ENCODE peak calls at places on chromosome 20, in seven cellular contexts. One of them, this sample, is unnamed.

GRCh38 chr20:37528442-37529213 is 952 bp upstream of the BLCAP start:
- DNase-seq in right cardiac atrium: no peak
- DNase-seq in fibroblast of lung: peak; percentile 41
- DNase-seq in upper lobe of right lung: no peak
- DNase-seq in CD8-positive, alpha-beta memory T cell: no peak
- DNase-seq in HCT116: no peak
- DNase-seq in H9: no peak
- DNase-seq in this sample: no peak

GRCh38 chr20:23136893-23137745 is 51.0 kb upstream of the CD93 start:
- DNase-seq in fibroblast of lung: peak; percentile 39
- DNase-seq in HCT116: no peak
- DNase-seq in upper lobe of right lung: no peak
- DNase-seq in CD8-positive, alpha-beta memory T cell: no peak
- DNase-seq in H9: no peak
- DNase-seq in right cardiac atrium: no peak
- DNase-seq in this sample: peak; percentile 89

GRCh38 chr20:50850721-50851286 is 55.9 kb downstream of the BCAS4 start:
- DNase-seq in HCT116: no peak
- DNase-seq in right cardiac atrium: no peak
- DNase-seq in fibroblast of lung: no peak
- DNase-seq in CD8-positive, alpha-beta memory T cell: no peak
- DNase-seq in upper lobe of right lung: no peak
- DNase-seq in H9: peak; percentile 77
- DNase-seq in this sample: no peak

GRCh38 chr20:44552039-44552438 is 30.2 kb upstream of the SERINC3 start:
- DNase-seq in fibroblast of lung: no peak
- DNase-seq in HCT116: no peak
- DNase-seq in CD8-positive, alpha-beta memory T cell: no peak
- DNase-seq in right cardiac atrium: no peak
- DNase-seq in upper lobe of right lung: no peak
- DNase-seq in H9: no peak
- DNase-seq in this sample: no peak

GRCh38 chr20:30921286-30922071 is 336.0 kb upstream of the DEFB115 start:
- DNase-seq in H9: no peak
- DNase-seq in CD8-positive, alpha-beta memory T cell: no peak
- DNase-seq in upper lobe of right lung: peak; percentile 56
- DNase-seq in fibroblast of lung: no peak
- DNase-seq in right cardiac atrium: no peak
- DNase-seq in HCT116: no peak
- DNase-seq in this sample: no peak

GRCh38 chr20:18537651-18538050 is 29.6 kb upstream of the SMIM26 start:
- DNase-seq in HCT116: no peak
- DNase-seq in upper lobe of right lung: no peak
- DNase-seq in H9: no peak
- DNase-seq in right cardiac atrium: no peak
- DNase-seq in fibroblast of lung: peak; percentile 26
- DNase-seq in CD8-positive, alpha-beta memory T cell: no peak
- DNase-seq in this sample: no peak

GRCh38 chr20:18188446-18188845 is 50.8 kb downstream of the KAT14 start:
- DNase-seq in fibroblast of lung: peak; percentile 31
- DNase-seq in right cardiac atrium: no peak
- DNase-seq in HCT116: no peak
- DNase-seq in upper lobe of right lung: no peak
- DNase-seq in H9: no peak
- DNase-seq in CD8-positive, alpha-beta memory T cell: no peak
- DNase-seq in this sample: no peak

GRCh38 chr20:4322499-4322898 is 307.1 kb upstream of the RNF24 start:
- DNase-seq in fibroblast of lung: no peak
- DNase-seq in H9: no peak
- DNase-seq in right cardiac atrium: no peak
- DNase-seq in CD8-positive, alpha-beta memory T cell: no peak
- DNase-seq in HCT116: no peak
- DNase-seq in upper lobe of right lung: no peak
- DNase-seq in this sample: no peak

GRCh38 chr20:50151034-50151743 is 2.3 kb downstream of the PEDS1 start:
- DNase-seq in right cardiac atrium: no peak
- DNase-seq in H9: no peak
- DNase-seq in fibroblast of lung: no peak
- DNase-seq in upper lobe of right lung: no peak
- DNase-seq in HCT116: no peak
- DNase-seq in CD8-positive, alpha-beta memory T cell: no peak
- DNase-seq in this sample: no peak

DNA sequence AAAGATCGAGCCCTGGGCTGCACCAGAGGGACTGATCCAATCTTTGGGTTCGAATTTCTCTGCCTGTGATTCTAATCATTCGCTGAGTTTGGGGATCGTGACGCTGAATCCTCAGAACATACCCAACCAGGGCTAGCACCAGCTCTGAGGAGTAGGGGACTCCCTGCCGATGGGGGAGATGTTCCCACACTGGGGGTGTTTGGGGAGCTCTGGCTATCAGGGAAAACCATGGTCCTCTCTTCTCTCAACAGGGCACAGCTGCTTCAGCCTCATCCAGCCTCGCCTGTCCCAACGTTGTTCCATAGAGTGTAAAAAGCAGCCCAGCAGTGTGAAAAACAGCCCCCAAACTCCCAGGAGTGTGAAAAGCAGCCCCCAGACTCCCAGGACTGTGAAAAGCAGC is 136.6 kb downstream of the ANKRD60 start:
- DNase-seq in HCT116: no peak
- DNase-seq in CD8-positive, alpha-beta memory T cell: no peak
- DNase-seq in right cardiac atrium: no peak
- DNase-seq in upper lobe of right lung: no peak
- DNase-seq in H9: no peak
- DNase-seq in fibroblast of lung: no peak
- DNase-seq in this sample: no peak
- H3K4me1 ChIP-seq in HCT116: no peaks in the 10 kb centered on the region
- H3K4me1 ChIP-seq in CD8-positive, alpha-beta memory T cell: no peaks in the 10 kb centered on the region
- H3K4me1 ChIP-seq in right cardiac atrium: no peaks in the 10 kb centered on the region
- H3K4me1 ChIP-seq in upper lobe of right lung: no peaks in the 10 kb centered on the region
- H3K4me1 ChIP-seq in H9: no peaks in the 10 kb centered on the region
- H3K4me1 ChIP-seq in fibroblast of lung: no peaks in the 10 kb centered on the region
- H3K4me1 ChIP-seq in this sample: no peaks in the 10 kb centered on the region

GRCh38 chr20:19964289-19965263 is 52.6 kb upstream of the NAA20 start:
- DNase-seq in right cardiac atrium: peak; percentile 34
- DNase-seq in CD8-positive, alpha-beta memory T cell: no peak
- DNase-seq in H9: no peak
- DNase-seq in HCT116: no peak
- DNase-seq in upper lobe of right lung: no peak
- DNase-seq in fibroblast of lung: peak; percentile 86
- DNase-seq in this sample: peak; percentile 81
- H3K4me1 ChIP-seq in right cardiac atrium: peaks cover 4% of the 10 kb centered on the region
- H3K4me1 ChIP-seq in CD8-positive, alpha-beta memory T cell: peaks cover 8% of the 10 kb centered on the region
- H3K4me1 ChIP-seq in H9: peaks cover 2% of the 10 kb centered on the region
- H3K4me1 ChIP-seq in HCT116: peaks cover 3% of the 10 kb centered on the region
- H3K4me1 ChIP-seq in upper lobe of right lung: peaks cover 24% of the 10 kb centered on the region
- H3K4me1 ChIP-seq in fibroblast of lung: peaks cover 9% of the 10 kb centered on the region
- H3K4me1 ChIP-seq in this sample: peaks cover 12% of the 10 kb centered on the region

GRCh38 chr20:36462440-36463211 is 78.7 kb upstream of the MYL9 start:
- DNase-seq in CD8-positive, alpha-beta memory T cell: no peak
- DNase-seq in HCT116: no peak
- DNase-seq in upper lobe of right lung: peak; percentile 78
- DNase-seq in fibroblast of lung: peak; percentile 73
- DNase-seq in H9: no peak
- DNase-seq in right cardiac atrium: peak; percentile 83
- DNase-seq in this sample: peak; percentile 80
- H3K4me1 ChIP-seq in CD8-positive, alpha-beta memory T cell: peaks cover 66% of the 10 kb centered on the region
- H3K4me1 ChIP-seq in HCT116: peaks cover 65% of the 10 kb centered on the region
- H3K4me1 ChIP-seq in upper lobe of right lung: peaks cover 48% of the 10 kb centered on the region
- H3K4me1 ChIP-seq in fibroblast of lung: peaks cover 36% of the 10 kb centered on the region
- H3K4me1 ChIP-seq in H9: peaks cover 14% of the 10 kb centered on the region
- H3K4me1 ChIP-seq in right cardiac atrium: peaks cover 32% of the 10 kb centered on the region
- H3K4me1 ChIP-seq in this sample: peaks cover 50% of the 10 kb centered on the region

GRCh38 chr20:10632681-10633509 is 40.9 kb downstream of the JAG1 start:
- DNase-seq in fibroblast of lung: no peak
- DNase-seq in HCT116: no peak
- DNase-seq in H9: no peak
- DNase-seq in upper lobe of right lung: no peak
- DNase-seq in CD8-positive, alpha-beta memory T cell: no peak
- DNase-seq in right cardiac atrium: no peak
- DNase-seq in this sample: no peak
- H3K4me1 ChIP-seq in fibroblast of lung: peaks cover 27% of the 10 kb centered on the region
- H3K4me1 ChIP-seq in HCT116: no peaks in the 10 kb centered on the region
- H3K4me1 ChIP-seq in H9: peaks cover 16% of the 10 kb centered on the region
- H3K4me1 ChIP-seq in upper lobe of right lung: peaks cover 22% of the 10 kb centered on the region
- H3K4me1 ChIP-seq in CD8-positive, alpha-beta memory T cell: no peaks in the 10 kb centered on the region
- H3K4me1 ChIP-seq in right cardiac atrium: peaks cover 18% of the 10 kb centered on the region
- H3K4me1 ChIP-seq in this sample: peaks cover 15% of the 10 kb centered on the region

GRCh38 chr20:62439218-62439617 is 11.9 kb upstream of the RBBP8NL start:
- DNase-seq in CD8-positive, alpha-beta memory T cell: no peak
- DNase-seq in H9: no peak
- DNase-seq in fibroblast of lung: no peak
- DNase-seq in upper lobe of right lung: no peak
- DNase-seq in right cardiac atrium: no peak
- DNase-seq in HCT116: no peak
- DNase-seq in this sample: no peak

GRCh38 chr20:62437430-62437829 is 10.1 kb upstream of the RBBP8NL start:
- DNase-seq in upper lobe of right lung: no peak
- DNase-seq in fibroblast of lung: no peak
- DNase-seq in H9: no peak
- DNase-seq in right cardiac atrium: no peak
- DNase-seq in HCT116: no peak
- DNase-seq in CD8-positive, alpha-beta memory T cell: no peak
- DNase-seq in this sample: no peak

GRCh38 chr20:62437985-62438384 is 10.6 kb upstream of the RBBP8NL start:
- DNase-seq in CD8-positive, alpha-beta memory T cell: no peak
- DNase-seq in H9: no peak
- DNase-seq in HCT116: no peak
- DNase-seq in right cardiac atrium: no peak
- DNase-seq in upper lobe of right lung: no peak
- DNase-seq in fibroblast of lung: no peak
- DNase-seq in this sample: no peak

GRCh38 chr20:62434098-62434497 is 6.8 kb upstream of the RBBP8NL start:
- DNase-seq in CD8-positive, alpha-beta memory T cell: no peak
- DNase-seq in fibroblast of lung: no peak
- DNase-seq in right cardiac atrium: peak; percentile 71
- DNase-seq in H9: no peak
- DNase-seq in upper lobe of right lung: no peak
- DNase-seq in HCT116: no peak
- DNase-seq in this sample: no peak

GRCh38 chr20:62436692-62437091 is 9.4 kb upstream of the RBBP8NL start:
- DNase-seq in CD8-positive, alpha-beta memory T cell: no peak
- DNase-seq in upper lobe of right lung: no peak
- DNase-seq in right cardiac atrium: no peak
- DNase-seq in H9: no peak
- DNase-seq in fibroblast of lung: no peak
- DNase-seq in HCT116: no peak
- DNase-seq in this sample: no peak
- H3K4me1 ChIP-seq in CD8-positive, alpha-beta memory T cell: no peaks in the 10 kb centered on the region
- H3K4me1 ChIP-seq in upper lobe of right lung: no peaks in the 10 kb centered on the region
- H3K4me1 ChIP-seq in right cardiac atrium: no peaks in the 10 kb centered on the region
- H3K4me1 ChIP-seq in H9: no peaks in the 10 kb centered on the region
- H3K4me1 ChIP-seq in fibroblast of lung: no peaks in the 10 kb centered on the region
- H3K4me1 ChIP-seq in HCT116: no peaks in the 10 kb centered on the region
- H3K4me1 ChIP-seq in this sample: peaks cover 14% of the 10 kb centered on the region

DNA sequence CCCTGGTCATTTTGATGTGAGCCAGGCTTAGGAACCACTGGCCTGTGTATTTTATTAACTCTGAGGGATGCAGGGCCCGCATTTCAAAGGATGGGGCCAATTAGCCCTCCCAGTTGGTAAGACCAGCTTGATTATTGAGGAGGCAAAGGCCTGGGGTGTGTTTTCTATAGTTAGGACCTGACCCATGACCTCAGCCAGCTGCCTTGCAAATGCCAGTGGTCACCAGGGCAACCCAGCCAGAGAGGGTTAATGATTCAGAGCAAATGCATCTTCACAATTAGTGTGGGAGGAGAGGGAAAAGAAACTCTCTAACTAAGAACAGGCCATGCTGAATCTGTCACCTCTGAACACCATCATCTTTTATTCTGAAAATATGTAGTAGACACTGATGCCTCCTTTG is 835.4 kb downstream of the MAFB start:
- DNase-seq in HCT116: no peak
- DNase-seq in CD8-positive, alpha-beta memory T cell: no peak
- DNase-seq in right cardiac atrium: no peak
- DNase-seq in fibroblast of lung: peak; percentile 92
- DNase-seq in H9: no peak
- DNase-seq in upper lobe of right lung: no peak
- DNase-seq in this sample: no peak
- H3K4me1 ChIP-seq in HCT116: no peaks in the 10 kb centered on the region
- H3K4me1 ChIP-seq in CD8-positive, alpha-beta memory T cell: no peaks in the 10 kb centered on the region
- H3K4me1 ChIP-seq in right cardiac atrium: peaks cover 8% of the 10 kb centered on the region
- H3K4me1 ChIP-seq in fibroblast of lung: peaks cover 34% of the 10 kb centered on the region
- H3K4me1 ChIP-seq in H9: no peaks in the 10 kb centered on the region
- H3K4me1 ChIP-seq in upper lobe of right lung: peaks cover 18% of the 10 kb centered on the region
- H3K4me1 ChIP-seq in this sample: peaks cover 11% of the 10 kb centered on the region

DNA sequence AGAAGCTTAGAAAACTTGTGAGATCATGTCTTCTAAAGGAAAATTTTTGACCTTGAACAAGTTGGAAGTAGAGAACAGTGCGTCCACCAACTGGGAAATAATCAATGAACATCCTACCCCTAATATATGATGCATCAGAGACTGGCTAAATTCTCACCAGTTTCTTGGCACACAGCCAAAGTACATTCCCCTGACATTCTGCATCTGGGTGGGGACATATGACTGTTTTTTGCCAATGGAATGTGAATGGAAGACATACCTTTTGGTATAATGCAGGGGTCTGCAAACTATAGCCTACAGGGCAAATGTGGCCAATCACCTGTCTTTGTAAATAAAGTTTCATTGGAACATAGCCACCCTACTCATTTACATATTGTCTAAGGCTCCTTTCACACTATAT is 84.7 kb downstream of the HAO1 start:
- DNase-seq in H9: no peak
- DNase-seq in fibroblast of lung: no peak
- DNase-seq in right cardiac atrium: no peak
- DNase-seq in CD8-positive, alpha-beta memory T cell: no peak
- DNase-seq in upper lobe of right lung: no peak
- DNase-seq in HCT116: no peak
- DNase-seq in this sample: no peak
- H3K4me1 ChIP-seq in H9: peaks cover 3% of the 10 kb centered on the region
- H3K4me1 ChIP-seq in fibroblast of lung: peaks cover 6% of the 10 kb centered on the region
- H3K4me1 ChIP-seq in right cardiac atrium: no peaks in the 10 kb centered on the region
- H3K4me1 ChIP-seq in CD8-positive, alpha-beta memory T cell: no peaks in the 10 kb centered on the region
- H3K4me1 ChIP-seq in upper lobe of right lung: no peaks in the 10 kb centered on the region
- H3K4me1 ChIP-seq in HCT116: no peaks in the 10 kb centered on the region
- H3K4me1 ChIP-seq in this sample: no peaks in the 10 kb centered on the region

GRCh38 chr20:48807586-48808381 is 20.0 kb downstream of the PREX1 start:
- DNase-seq in upper lobe of right lung: no peak
- DNase-seq in CD8-positive, alpha-beta memory T cell: no peak
- DNase-seq in H9: no peak
- DNase-seq in right cardiac atrium: peak; percentile 76
- DNase-seq in HCT116: no peak
- DNase-seq in fibroblast of lung: peak; percentile 13
- DNase-seq in this sample: no peak
- H3K4me1 ChIP-seq in upper lobe of right lung: peaks cover 18% of the 10 kb centered on the region
- H3K4me1 ChIP-seq in CD8-positive, alpha-beta memory T cell: peaks cover 54% of the 10 kb centered on the region
- H3K4me1 ChIP-seq in H9: no peaks in the 10 kb centered on the region
- H3K4me1 ChIP-seq in right cardiac atrium: peaks cover 5% of the 10 kb centered on the region
- H3K4me1 ChIP-seq in HCT116: no peaks in the 10 kb centered on the region
- H3K4me1 ChIP-seq in fibroblast of lung: no peaks in the 10 kb centered on the region
- H3K4me1 ChIP-seq in this sample: no peaks in the 10 kb centered on the region

GRCh38 chr20:48747840-48748416 is 79.9 kb downstream of the PREX1 start:
- DNase-seq in right cardiac atrium: no peak
- DNase-seq in fibroblast of lung: no peak
- DNase-seq in upper lobe of right lung: no peak
- DNase-seq in HCT116: no peak
- DNase-seq in CD8-positive, alpha-beta memory T cell: no peak
- DNase-seq in H9: no peak
- DNase-seq in this sample: no peak
- H3K4me1 ChIP-seq in right cardiac atrium: peaks cover 3% of the 10 kb centered on the region
- H3K4me1 ChIP-seq in fibroblast of lung: no peaks in the 10 kb centered on the region
- H3K4me1 ChIP-seq in upper lobe of right lung: peaks cover 23% of the 10 kb centered on the region
- H3K4me1 ChIP-seq in HCT116: no peaks in the 10 kb centered on the region
- H3K4me1 ChIP-seq in CD8-positive, alpha-beta memory T cell: peaks cover 50% of the 10 kb centered on the region
- H3K4me1 ChIP-seq in H9: peaks cover 13% of the 10 kb centered on the region
- H3K4me1 ChIP-seq in this sample: peaks cover 13% of the 10 kb centered on the region